ENCODE peak calls at places on chromosomes 7 and 10, in five cellular contexts. K, D, F, M and Q are unnamed samples.

GRCh38 chr7:45203947-45204445 is 46.4 kb downstream of the RAMP3 start:
- DNase-seq in K (no peak), D (peak), F (peak), M (no peak), Q (peak)

GRCh38 chr10:76311752-76312699 is 880.6 kb downstream of the LRMDA start:
- DNase-seq in K (no peak), D (peak), F (peak), M (peak), Q (no peak)

GRCh38 chr10:132345345-132345744 is 13.4 kb downstream of the LRRC27 start:
- DNase-seq in K (peak), D (no peak), F (no peak), M (no peak), Q (no peak)

GRCh38 chr7:11533229-11533820 is 298.7 kb downstream of the THSD7A start:
- DNase-seq in K (no peak), D (peak), F (no peak), M (no peak), Q (peak)

GRCh38 chr7:16739863-16740622 is 13.5 kb upstream of the TSPAN13 start:
- DNase-seq in K (no peak), D (peak), F (no peak), M (peak), Q (peak)

GRCh38 chr10:70809011-70809611 is 6.6 kb upstream of the SGPL1 start:
- DNase-seq in K (no peak), D (no peak), F (no peak), M (no peak), Q (no peak)

GRCh38 chr10:87068281-87068680 is 26.4 kb downstream of the GLUD1 start:
- DNase-seq in K (no peak), D (no peak), F (no peak), M (no peak), Q (no peak)

GRCh38 chr7:140230517-140230861 is 53.7 kb upstream of the KDM7A start:
- DNase-seq in K (peak), D (peak), F (peak), M (no peak), Q (no peak)

GRCh38 chr10:58755688-58756087 is 243.0 kb downstream of the BICC1 start:
- DNase-seq in K (no peak), D (peak), F (peak), M (peak), Q (no peak)

GRCh38 chr10:27157150-27157549 is 2.0 kb downstream of the MASTL start:
- DNase-seq in K (no peak), D (peak), F (no peak), M (peak), Q (no peak)

GRCh38 chr10:50593523-50593922 is 30.2 kb downstream of the SGMS1 start:
- DNase-seq in K (no peak), D (peak), F (no peak), M (no peak), Q (no peak)

GRCh38 chr7:106026101-106026500 is 63.0 kb downstream of the CDHR3 start:
- DNase-seq in K (no peak), D (no peak), F (no peak), M (no peak), Q (no peak)

GRCh38 chr10:104098360-104098925 is 12.8 kb upstream of the COL17A1 start:
- DNase-seq in K (no peak), D (peak), F (no peak), M (no peak), Q (no peak)

GRCh38 chr10:31157125-31157983 is 125.7 kb upstream of the ZNF438 start:
- DNase-seq in K (no peak), D (peak), F (no peak), M (no peak), Q (peak)

GRCh38 chr7:141431143-141431479 is 120.1 kb upstream of the AGK start:
- DNase-seq in K (no peak), D (no peak), F (no peak), M (no peak), Q (no peak)

GRCh38 chr7:40833541-40834234 is 698.9 kb downstream of the SUGCT start:
- DNase-seq in K (no peak), D (peak), F (no peak), M (no peak), Q (no peak)

GRCh38 chr10:24685958-24686540 is 37.6 kb downstream of the ARHGAP21 start:
- DNase-seq in K (no peak), D (peak), F (no peak), M (no peak), Q (no peak)

GRCh38 chr10:103548006-103548405 is 54.5 kb downstream of the NEURL1 start:
- DNase-seq in K (no peak), D (no peak), F (no peak), M (no peak), Q (no peak)

GRCh38 chr7:101884671-101885596 is 67.5 kb downstream of the CUX1 start:
- DNase-seq in K (no peak), D (no peak), F (peak), M (no peak), Q (no peak)

GRCh38 chr10:98855403-98856189 is 380.1 kb downstream of the HPSE2 start:
- DNase-seq in K (no peak), D (no peak), F (peak), M (no peak), Q (no peak)

GRCh38 chr7:154644366-154644765 is 358.6 kb downstream of the PAXIP1 start:
- DNase-seq in K (no peak), D (no peak), F (no peak), M (no peak), Q (no peak)

GRCh38 chr7:98831641-98832221 is 38.1 kb downstream of the TMEM130 start:
- DNase-seq in K (no peak), D (peak), F (peak), M (peak), Q (no peak)

GRCh38 chr7:83648464-83649241 is at the start of gene SEMA3E:
- DNase-seq in K (no peak), D (peak), F (peak), M (peak), Q (peak)

GRCh38 chr10:48545462-48546145 is 59.3 kb downstream of the ARHGAP22 start:
- DNase-seq in K (no peak), D (no peak), F (no peak), M (no peak), Q (no peak)

GRCh38 chr10:23370106-23370505 is 25.5 kb upstream of the C10orf67 start:
- DNase-seq in K (no peak), D (no peak), F (no peak), M (no peak), Q (no peak)

DNA sequence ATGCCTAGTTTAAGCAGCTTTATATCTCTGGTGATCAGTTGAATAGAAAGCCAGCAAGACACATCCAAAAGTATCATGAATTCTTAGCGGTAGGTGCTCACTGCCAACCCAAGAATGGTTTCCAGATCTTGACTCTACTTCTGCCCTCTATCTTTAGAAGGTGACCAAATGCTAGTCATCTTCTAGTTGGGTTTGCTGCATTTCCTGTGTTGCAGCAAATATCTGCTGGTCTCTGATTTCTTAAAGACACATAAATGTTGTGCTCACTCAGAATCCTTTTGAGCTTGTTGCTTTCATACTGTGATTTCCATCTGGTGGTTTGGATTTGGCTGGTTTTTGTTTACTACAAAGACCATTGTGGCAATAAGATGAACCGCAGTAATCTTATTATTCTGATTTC is 2.2 kb downstream of the CDC123 start:
- DNase-seq in K (no peak), D (no peak), F (peak), M (no peak), Q (no peak)
- H3K4me3 ChIP-seq in K (peak), D (no peak), F (no peak), M (no peak), Q (no peak)

GRCh38 chr7:36284470-36284869 is 105.2 kb upstream of the ANLN start:
- DNase-seq in K (peak), D (no peak), F (no peak), M (no peak), Q (no peak)
- TF ChIP-seq CTCF in K (no peak), D (no peak), F (no peak), M (no peak), Q (no peak)

GRCh38 chr7:150340875-150341262 is 560 bp downstream of the RARRES2 start:
- DNase-seq in K (no peak), D (no peak), F (no peak), M (no peak), Q (no peak)
- H3K4me3 ChIP-seq in K (peak), D (peak), F (no peak), M (no peak), Q (no peak)

DNA sequence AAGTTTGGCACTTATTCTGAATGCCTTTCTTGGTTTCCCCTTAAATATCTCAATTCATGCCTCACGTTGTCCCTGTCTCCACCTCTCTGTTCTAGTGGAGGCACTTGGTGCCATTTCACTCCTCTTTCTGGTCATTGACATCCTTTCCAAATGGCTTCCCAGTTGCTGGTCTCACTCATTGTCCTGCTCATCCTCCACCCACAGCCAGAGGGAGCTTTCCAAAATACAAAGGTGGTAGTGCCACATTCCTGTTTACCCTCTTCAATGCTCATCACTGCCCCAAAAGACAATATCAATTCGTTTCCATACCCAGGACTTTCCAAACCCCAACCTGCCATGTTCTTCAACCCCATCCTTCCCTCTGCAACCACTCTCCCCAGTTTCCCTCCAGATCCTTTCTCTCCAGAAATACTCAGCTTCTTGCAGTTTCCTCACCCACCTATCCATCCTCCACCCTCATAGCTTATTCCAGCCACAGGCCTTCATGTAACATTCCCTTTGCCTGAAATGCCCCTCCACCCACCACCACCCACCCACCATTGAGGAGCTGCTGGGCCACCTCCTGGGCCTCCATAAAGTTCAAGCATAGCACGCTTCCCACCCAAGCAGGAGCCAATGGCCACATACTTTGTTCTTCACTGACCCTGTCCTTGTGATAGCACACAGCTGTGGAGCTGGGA is 63.1 kb upstream of the ADRB1 start:
- DNase-seq in K (no peak), D (peak), F (no peak), M (peak), Q (no peak)
- TF ChIP-seq CTCF in K (no peak), D (peak), F (no peak), M (peak), Q (peak)

GRCh38 chr10:96584474-96584873 is 2.3 kb downstream of the TM9SF3 start:
- DNase-seq in K (no peak), D (no peak), F (no peak), M (no peak), Q (no peak)
- H3K4me3 ChIP-seq in K (peak), D (no peak), F (no peak), M (no peak), Q (peak)

GRCh38 chr7:156680281-156680680 is 39.7 kb downstream of the RNF32 start:
- DNase-seq in K (no peak), D (peak), F (no peak), M (no peak), Q (no peak)
- TF ChIP-seq CTCF in K (no peak), D (no peak), F (no peak), M (no peak), Q (no peak)

DNA sequence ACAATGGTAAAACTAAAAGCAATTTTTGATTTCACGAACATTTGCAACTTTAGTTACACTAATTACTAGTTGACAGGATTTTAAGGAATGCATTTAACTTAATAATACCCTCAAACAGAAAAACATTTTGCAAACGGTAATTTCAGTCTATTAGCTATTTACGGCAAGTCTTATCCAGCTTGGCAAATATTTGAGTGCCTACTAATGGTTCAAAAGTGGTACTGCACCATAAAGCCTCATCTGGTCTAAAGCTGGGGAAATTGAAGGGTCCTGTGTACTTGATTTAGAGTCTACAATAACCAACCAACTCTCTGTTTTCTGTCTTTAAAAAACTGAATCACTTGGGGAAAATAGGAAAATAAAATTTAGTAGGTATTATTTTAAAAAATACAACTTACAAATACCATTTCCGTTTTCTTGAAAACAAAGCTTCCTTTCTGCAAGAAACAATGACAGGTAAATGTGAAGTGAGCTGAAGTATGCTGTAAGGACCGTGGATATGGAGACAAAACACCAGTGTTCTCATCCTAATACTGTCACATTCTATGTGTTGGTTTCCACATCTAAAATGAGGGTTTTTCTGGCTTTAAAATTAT is 142.3 kb downstream of the VPS50 start:
- DNase-seq in K (no peak), D (peak), F (peak), M (peak), Q (no peak)
- H3K4me3 ChIP-seq in K (no peak), D (no peak), F (no peak), M (no peak), Q (no peak)

GRCh38 chr7:108650487-108650886 is 80.8 kb downstream of the DNAJB9 start:
- DNase-seq in K (no peak), D (peak), F (no peak), M (peak), Q (peak)

GRCh38 chr7:108653526-108653925 is 83.9 kb downstream of the DNAJB9 start:
- DNase-seq in K (no peak), D (no peak), F (no peak), M (peak), Q (no peak)

GRCh38 chr7:108652886-108653285 is 83.2 kb downstream of the DNAJB9 start:
- DNase-seq in K (no peak), D (no peak), F (no peak), M (no peak), Q (no peak)
- TF ChIP-seq CTCF in K (no peak), D (no peak), F (no peak), M (no peak), Q (no peak)

GRCh38 chr10:122492955-122493597 is 31.7 kb downstream of the HTRA1 start:
- DNase-seq in K (no peak), D (peak), F (no peak), M (no peak), Q (no peak)

GRCh38 chr10:122495406-122496340 is 34.3 kb downstream of the HTRA1 start:
- DNase-seq in K (no peak), D (no peak), F (no peak), M (no peak), Q (no peak)

GRCh38 chr10:122493761-122494160 is 32.4 kb downstream of the HTRA1 start:
- DNase-seq in K (no peak), D (no peak), F (no peak), M (no peak), Q (no peak)

GRCh38 chr10:122494173-122494820 is 32.9 kb downstream of the HTRA1 start:
- DNase-seq in K (no peak), D (no peak), F (no peak), M (no peak), Q (no peak)

DNA sequence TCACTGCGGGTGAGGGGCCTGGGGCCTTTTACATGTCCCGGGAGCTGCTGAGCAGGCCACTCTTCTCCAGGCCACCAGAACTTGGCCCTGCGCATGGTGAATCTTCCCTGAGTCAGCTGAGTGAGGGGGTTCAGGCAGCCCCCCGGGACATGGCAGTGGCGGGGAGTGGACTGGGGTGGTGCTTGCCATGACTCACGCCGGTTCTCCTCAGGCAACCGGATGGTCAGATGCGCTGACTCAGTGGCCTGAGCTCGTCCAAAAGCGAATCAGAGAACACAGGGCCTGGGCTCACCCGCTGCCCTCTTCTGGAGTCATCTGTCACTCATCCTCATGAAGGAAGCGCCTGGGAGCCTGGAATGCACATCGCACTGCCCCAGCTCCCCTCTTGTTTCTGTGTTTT is 33.5 kb downstream of the HTRA1 start:
- DNase-seq in K (no peak), D (peak), F (no peak), M (peak), Q (no peak)
- H3K4me3 ChIP-seq in K (no peak), D (no peak), F (no peak), M (no peak), Q (no peak)